ENCODE peak calls at places on chromosomes 11 and 22, in eight cellular contexts. One of them, this sample, is unnamed.

GRCh38 chr22:40401532-40401931 is 31.1 kb downstream of the SGSM3 start:
- DNase-seq in stimulated activated CD4-positive, alpha-beta T cell treated with anti-CD3 and anti-CD28 coated beads, TNF-alpha, amount 100 ng/mL, for 48 hours: peak; percentile 20
- DNase-seq in IMR-90: no peak
- DNase-seq in activated CD4-positive, alpha-beta T cell treated with anti-CD3 and anti-CD28 coated beads, Interleukin-2, amount 10 ng/mL, durations not matched to agents 7 days and 5 days: peak; percentile 63
- DNase-seq in GM23338: no peak
- DNase-seq in upper lobe of right lung: no peak
- DNase-seq in AG20443: no peak
- DNase-seq in aorta: no peak
- DNase-seq in this sample: no peak

GRCh38 chr11:103091441-103091809 is 535 bp downstream of the DCUN1D5 start:
- DNase-seq in stimulated activated CD4-positive, alpha-beta T cell treated with anti-CD3 and anti-CD28 coated beads, TNF-alpha, amount 100 ng/mL, for 48 hours: no peak
- DNase-seq in IMR-90: peak; percentile 41
- DNase-seq in activated CD4-positive, alpha-beta T cell treated with anti-CD3 and anti-CD28 coated beads, Interleukin-2, amount 10 ng/mL, durations not matched to agents 7 days and 5 days: peak; percentile 54
- DNase-seq in GM23338: peak; percentile 59
- DNase-seq in upper lobe of right lung: peak; percentile 78
- DNase-seq in AG20443: peak; percentile 48
- DNase-seq in aorta: peak; percentile 52
- DNase-seq in this sample: peak; percentile 69

GRCh38 chr11:70618471-70619101 is 220.3 kb downstream of the CTTN start:
- DNase-seq in stimulated activated CD4-positive, alpha-beta T cell treated with anti-CD3 and anti-CD28 coated beads, TNF-alpha, amount 100 ng/mL, for 48 hours: no peak
- DNase-seq in IMR-90: no peak
- DNase-seq in activated CD4-positive, alpha-beta T cell treated with anti-CD3 and anti-CD28 coated beads, Interleukin-2, amount 10 ng/mL, durations not matched to agents 7 days and 5 days: no peak
- DNase-seq in GM23338: no peak
- DNase-seq in upper lobe of right lung: no peak
- DNase-seq in AG20443: no peak
- DNase-seq in aorta: no peak
- DNase-seq in this sample: no peak

GRCh38 chr11:95093548-95093947 is 3.9 kb downstream of the ENDOD1 start:
- DNase-seq in stimulated activated CD4-positive, alpha-beta T cell treated with anti-CD3 and anti-CD28 coated beads, TNF-alpha, amount 100 ng/mL, for 48 hours: no peak
- DNase-seq in IMR-90: no peak
- DNase-seq in activated CD4-positive, alpha-beta T cell treated with anti-CD3 and anti-CD28 coated beads, Interleukin-2, amount 10 ng/mL, durations not matched to agents 7 days and 5 days: no peak
- DNase-seq in GM23338: no peak
- DNase-seq in upper lobe of right lung: no peak
- DNase-seq in AG20443: no peak
- DNase-seq in aorta: no peak
- DNase-seq in this sample: no peak

GRCh38 chr11:27020736-27021135 is 19.9 kb upstream of the BBOX1 start:
- DNase-seq in stimulated activated CD4-positive, alpha-beta T cell treated with anti-CD3 and anti-CD28 coated beads, TNF-alpha, amount 100 ng/mL, for 48 hours: no peak
- DNase-seq in IMR-90: no peak
- DNase-seq in activated CD4-positive, alpha-beta T cell treated with anti-CD3 and anti-CD28 coated beads, Interleukin-2, amount 10 ng/mL, durations not matched to agents 7 days and 5 days: no peak
- DNase-seq in GM23338: no peak
- DNase-seq in upper lobe of right lung: no peak
- DNase-seq in AG20443: no peak
- DNase-seq in aorta: no peak
- DNase-seq in this sample: no peak

GRCh38 chr11:83823461-83824025 is 537.4 kb upstream of the CCDC90B start:
- DNase-seq in stimulated activated CD4-positive, alpha-beta T cell treated with anti-CD3 and anti-CD28 coated beads, TNF-alpha, amount 100 ng/mL, for 48 hours: no peak
- DNase-seq in IMR-90: peak; percentile 72
- DNase-seq in activated CD4-positive, alpha-beta T cell treated with anti-CD3 and anti-CD28 coated beads, Interleukin-2, amount 10 ng/mL, durations not matched to agents 7 days and 5 days: no peak
- DNase-seq in GM23338: no peak
- DNase-seq in upper lobe of right lung: no peak
- DNase-seq in AG20443: no peak
- DNase-seq in aorta: no peak
- DNase-seq in this sample: no peak

GRCh38 chr11:124098142-124098541 is 17.1 kb upstream of the VWA5A start:
- DNase-seq in stimulated activated CD4-positive, alpha-beta T cell treated with anti-CD3 and anti-CD28 coated beads, TNF-alpha, amount 100 ng/mL, for 48 hours: no peak
- DNase-seq in IMR-90: no peak
- DNase-seq in activated CD4-positive, alpha-beta T cell treated with anti-CD3 and anti-CD28 coated beads, Interleukin-2, amount 10 ng/mL, durations not matched to agents 7 days and 5 days: no peak
- DNase-seq in GM23338: no peak
- DNase-seq in upper lobe of right lung: no peak
- DNase-seq in AG20443: no peak
- DNase-seq in aorta: no peak
- DNase-seq in this sample: no peak

GRCh38 chr11:75303544-75304224 is 47.8 kb downstream of the ARRB1 start:
- DNase-seq in stimulated activated CD4-positive, alpha-beta T cell treated with anti-CD3 and anti-CD28 coated beads, TNF-alpha, amount 100 ng/mL, for 48 hours: no peak
- DNase-seq in IMR-90: no peak
- DNase-seq in activated CD4-positive, alpha-beta T cell treated with anti-CD3 and anti-CD28 coated beads, Interleukin-2, amount 10 ng/mL, durations not matched to agents 7 days and 5 days: no peak
- DNase-seq in GM23338: no peak
- DNase-seq in upper lobe of right lung: no peak
- DNase-seq in AG20443: no peak
- DNase-seq in aorta: no peak
- DNase-seq in this sample: no peak

GRCh38 chr11:69689484-69690319 is 14.1 kb downstream of the FGF19 start:
- DNase-seq in stimulated activated CD4-positive, alpha-beta T cell treated with anti-CD3 and anti-CD28 coated beads, TNF-alpha, amount 100 ng/mL, for 48 hours: no peak
- DNase-seq in IMR-90: no peak
- DNase-seq in activated CD4-positive, alpha-beta T cell treated with anti-CD3 and anti-CD28 coated beads, Interleukin-2, amount 10 ng/mL, durations not matched to agents 7 days and 5 days: no peak
- DNase-seq in GM23338: no peak
- DNase-seq in upper lobe of right lung: no peak
- DNase-seq in AG20443: no peak
- DNase-seq in aorta: no peak
- DNase-seq in this sample: no peak

GRCh38 chr11:22416462-22416861 is 78.3 kb downstream of the SLC17A6 start:
- DNase-seq in stimulated activated CD4-positive, alpha-beta T cell treated with anti-CD3 and anti-CD28 coated beads, TNF-alpha, amount 100 ng/mL, for 48 hours: no peak
- DNase-seq in IMR-90: no peak
- DNase-seq in activated CD4-positive, alpha-beta T cell treated with anti-CD3 and anti-CD28 coated beads, Interleukin-2, amount 10 ng/mL, durations not matched to agents 7 days and 5 days: no peak
- DNase-seq in GM23338: no peak
- DNase-seq in upper lobe of right lung: no peak
- DNase-seq in AG20443: no peak
- DNase-seq in aorta: no peak
- DNase-seq in this sample: no peak

GRCh38 chr11:75577198-75577597 is 15.1 kb downstream of the SERPINH1 start:
- DNase-seq in stimulated activated CD4-positive, alpha-beta T cell treated with anti-CD3 and anti-CD28 coated beads, TNF-alpha, amount 100 ng/mL, for 48 hours: peak; percentile 31
- DNase-seq in IMR-90: peak; percentile 38
- DNase-seq in activated CD4-positive, alpha-beta T cell treated with anti-CD3 and anti-CD28 coated beads, Interleukin-2, amount 10 ng/mL, durations not matched to agents 7 days and 5 days: peak; percentile 61
- DNase-seq in GM23338: peak; percentile 73
- DNase-seq in upper lobe of right lung: peak; percentile 75
- DNase-seq in AG20443: peak; percentile 74
- DNase-seq in aorta: peak; percentile 58
- DNase-seq in this sample: no peak

GRCh38 chr11:115141221-115141620 is 363.0 kb downstream of the CADM1 start:
- DNase-seq in stimulated activated CD4-positive, alpha-beta T cell treated with anti-CD3 and anti-CD28 coated beads, TNF-alpha, amount 100 ng/mL, for 48 hours: no peak
- DNase-seq in IMR-90: no peak
- DNase-seq in activated CD4-positive, alpha-beta T cell treated with anti-CD3 and anti-CD28 coated beads, Interleukin-2, amount 10 ng/mL, durations not matched to agents 7 days and 5 days: no peak
- DNase-seq in GM23338: no peak
- DNase-seq in upper lobe of right lung: peak; percentile 22
- DNase-seq in AG20443: no peak
- DNase-seq in aorta: no peak
- DNase-seq in this sample: no peak

GRCh38 chr11:121426476-121427454 is 25.3 kb upstream of the SORL1 start:
- DNase-seq in stimulated activated CD4-positive, alpha-beta T cell treated with anti-CD3 and anti-CD28 coated beads, TNF-alpha, amount 100 ng/mL, for 48 hours: no peak
- DNase-seq in IMR-90: no peak
- DNase-seq in activated CD4-positive, alpha-beta T cell treated with anti-CD3 and anti-CD28 coated beads, Interleukin-2, amount 10 ng/mL, durations not matched to agents 7 days and 5 days: peak; percentile 46
- DNase-seq in GM23338: peak; percentile 80
- DNase-seq in upper lobe of right lung: peak; percentile 77
- DNase-seq in AG20443: peak; percentile 57
- DNase-seq in aorta: peak; percentile 64
- DNase-seq in this sample: peak; percentile 80

GRCh38 chr11:94934362-94934761 is 39.0 kb downstream of the CWC15 start:
- DNase-seq in stimulated activated CD4-positive, alpha-beta T cell treated with anti-CD3 and anti-CD28 coated beads, TNF-alpha, amount 100 ng/mL, for 48 hours: no peak
- DNase-seq in IMR-90: peak; percentile 65
- DNase-seq in activated CD4-positive, alpha-beta T cell treated with anti-CD3 and anti-CD28 coated beads, Interleukin-2, amount 10 ng/mL, durations not matched to agents 7 days and 5 days: no peak
- DNase-seq in GM23338: peak; percentile 58
- DNase-seq in upper lobe of right lung: no peak
- DNase-seq in AG20443: peak; percentile 65
- DNase-seq in aorta: no peak
- DNase-seq in this sample: no peak

GRCh38 chr22:40156001-40156516 is 21.7 kb upstream of the TNRC6B start:
- DNase-seq in stimulated activated CD4-positive, alpha-beta T cell treated with anti-CD3 and anti-CD28 coated beads, TNF-alpha, amount 100 ng/mL, for 48 hours: no peak
- DNase-seq in IMR-90: peak; percentile 85
- DNase-seq in activated CD4-positive, alpha-beta T cell treated with anti-CD3 and anti-CD28 coated beads, Interleukin-2, amount 10 ng/mL, durations not matched to agents 7 days and 5 days: peak; percentile 19
- DNase-seq in GM23338: peak; percentile 74
- DNase-seq in upper lobe of right lung: no peak
- DNase-seq in AG20443: peak; percentile 17
- DNase-seq in aorta: no peak
- DNase-seq in this sample: no peak

GRCh38 chr11:120130991-120131760 is 6.7 kb downstream of the TRIM29 start:
- DNase-seq in stimulated activated CD4-positive, alpha-beta T cell treated with anti-CD3 and anti-CD28 coated beads, TNF-alpha, amount 100 ng/mL, for 48 hours: no peak
- DNase-seq in IMR-90: no peak
- DNase-seq in activated CD4-positive, alpha-beta T cell treated with anti-CD3 and anti-CD28 coated beads, Interleukin-2, amount 10 ng/mL, durations not matched to agents 7 days and 5 days: no peak
- DNase-seq in GM23338: no peak
- DNase-seq in upper lobe of right lung: peak; percentile 46
- DNase-seq in AG20443: no peak
- DNase-seq in aorta: peak; percentile 9
- DNase-seq in this sample: no peak